ENCODE peak calls at places on chromosomes 16 and 17, in seven cellular contexts. U is PC-9; I is CD8-positive, alpha-beta T cell; B is psoas muscle; W is endodermal cell; V is uterus; D is cardiac muscle cell. F is an unnamed sample.

GRCh38 chr16:30992931-30993816 is 8.2 kb downstream of the HSD3B7 start:
- DNase-seq in U (peak), I (no peak), B (no peak), W (no peak), V (no peak), D (no peak), F (no peak)

GRCh38 chr17:13646411-13646810 is 44.7 kb upstream of the HS3ST3A1 start:
- DNase-seq in U (no peak), I (no peak), B (no peak), W (no peak), V (no peak), D (no peak), F (no peak)

GRCh38 chr17:28404812-28405570 is 1.0 kb downstream of the SLC46A1 start:
- DNase-seq in U (peak), I (no peak), B (no peak), W (peak), V (no peak), D (no peak), F (no peak)

GRCh38 chr17:83041305-83041704 is 38.1 kb upstream of the METRNL start:
- DNase-seq in U (no peak), I (no peak), B (no peak), W (peak), V (no peak), D (no peak), F (peak)

GRCh38 chr17:45018514-45019176 is 32.8 kb downstream of the DCAKD start:
- DNase-seq in U (no peak), I (no peak), B (no peak), W (peak), V (no peak), D (peak), F (no peak)

GRCh38 chr16:27239906-27240655 is 28.5 kb downstream of the NSMCE1 start:
- DNase-seq in U (no peak), I (no peak), B (no peak), W (no peak), V (peak), D (no peak), F (peak)

GRCh38 chr17:32940706-32941390 is 12.9 kb downstream of the TMEM98 start:
- DNase-seq in U (no peak), I (no peak), B (no peak), W (peak), V (no peak), D (no peak), F (no peak)

GRCh38 chr17:82901836-82902235 is 62.0 kb upstream of the ZNF750 start:
- DNase-seq in U (no peak), I (no peak), B (no peak), W (no peak), V (no peak), D (no peak), F (no peak)

GRCh38 chr17:58595194-58595792 is 80.9 kb upstream of the MTMR4 start:
- DNase-seq in U (no peak), I (no peak), B (no peak), W (peak), V (no peak), D (no peak), F (no peak)

GRCh38 chr17:57294075-57294474 is 37.8 kb downstream of the MSI2 start:
- DNase-seq in U (peak), I (no peak), B (no peak), W (peak), V (no peak), D (no peak), F (no peak)

GRCh38 chr16:22126037-22126558 is 33.8 kb downstream of the VWA3A start:
- DNase-seq in U (no peak), I (no peak), B (no peak), W (no peak), V (no peak), D (peak), F (no peak)

GRCh38 chr16:85978291-85978775 is 79.4 kb downstream of the IRF8 start:
- DNase-seq in U (no peak), I (no peak), B (no peak), W (no peak), V (no peak), D (peak), F (no peak)

GRCh38 chr17:76623271-76624146 is 20.0 kb downstream of the ST6GALNAC1 start:
- DNase-seq in U (no peak), I (peak), B (peak), W (peak), V (peak), D (peak), F (no peak)

GRCh38 chr17:49022391-49022941 is 25.3 kb downstream of the IGF2BP1 start:
- DNase-seq in U (no peak), I (no peak), B (no peak), W (peak), V (no peak), D (peak), F (no peak)

GRCh38 chr17:40648326-40648968 is 829 bp upstream of the SMARCE1 start:
- DNase-seq in U (no peak), I (no peak), B (no peak), W (peak), V (no peak), D (no peak), F (peak)

GRCh38 chr17:6471531-6472465 is 27.5 kb downstream of the PIMREG start:
- DNase-seq in U (peak), I (no peak), B (no peak), W (peak), V (no peak), D (peak), F (no peak)

GRCh38 chr17:78935419-78936323 is 10.5 kb upstream of the TIMP2 start:
- DNase-seq in U (no peak), I (no peak), B (peak), W (no peak), V (peak), D (peak), F (peak)

GRCh38 chr16:29815032-29815721 is 775 bp upstream of the PAGR1 start:
- DNase-seq in U (no peak), I (no peak), B (peak), W (peak), V (peak), D (peak), F (peak)

GRCh38 chr16:29818082-29818481 is 2.1 kb downstream of the PAGR1 start:
- DNase-seq in U (no peak), I (no peak), B (no peak), W (no peak), V (no peak), D (no peak), F (peak)

GRCh38 chr16:29815793-29816693 is at the start of gene PAGR1:
- DNase-seq in U (peak), I (peak), B (peak), W (peak), V (peak), D (peak), F (peak)

GRCh38 chr16:29814592-29814991 is 1.4 kb upstream of the PAGR1 start:
- DNase-seq in U (no peak), I (no peak), B (no peak), W (no peak), V (no peak), D (no peak), F (no peak)

DNA sequence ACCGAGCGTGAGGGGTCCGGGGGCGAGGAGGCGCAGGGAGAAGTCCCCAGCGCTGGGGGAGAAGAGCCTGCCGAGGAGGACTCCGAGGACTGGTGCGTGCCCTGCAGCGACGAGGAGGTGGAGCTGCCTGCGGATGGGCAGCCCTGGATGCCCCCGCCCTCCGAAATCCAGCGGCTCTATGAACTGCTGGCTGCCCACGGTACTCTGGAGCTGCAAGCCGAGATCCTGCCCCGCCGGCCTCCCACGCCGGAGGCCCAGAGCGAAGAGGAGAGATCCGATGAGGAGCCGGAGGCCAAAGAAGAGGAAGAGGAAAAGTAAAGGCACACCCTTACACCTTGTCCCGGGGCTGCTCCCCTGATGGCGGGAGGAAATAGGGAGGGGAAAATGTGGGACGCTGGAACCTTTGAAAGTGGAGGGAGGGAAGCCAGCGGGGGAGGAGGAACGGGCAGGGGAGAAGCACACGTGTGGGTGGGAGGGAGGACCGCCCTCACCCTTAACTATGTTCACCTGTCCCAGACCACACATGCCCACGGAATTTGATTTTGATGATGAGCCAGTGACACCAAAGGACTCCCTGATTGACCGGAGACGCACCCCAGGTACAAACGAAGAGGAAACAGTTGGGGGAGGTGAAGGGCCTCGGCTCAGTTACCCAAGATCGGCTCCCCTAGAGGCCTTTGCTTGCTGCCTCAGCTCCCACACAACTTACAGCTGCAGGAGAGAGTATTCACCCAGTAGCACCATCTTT is 916 bp downstream of the PAGR1 start:
- DNase-seq in U (peak), I (peak), B (peak), W (peak), V (peak), D (peak), F (peak)
- TF ChIP-seq CTCF in U (no peak), I (no peak), B (no peak), W (peak), V (no peak), D (no peak), F (no peak)

GRCh38 chr16:14042706-14043105 is 28.4 kb upstream of the MRTFB start:
- DNase-seq in U (no peak), I (no peak), B (no peak), W (peak), V (peak), D (peak), F (no peak)
- H3K27ac ChIP-seq in U (no peak), I (no peak), B (peak), W (peak), V (peak), D (no peak), F (peak)

DNA sequence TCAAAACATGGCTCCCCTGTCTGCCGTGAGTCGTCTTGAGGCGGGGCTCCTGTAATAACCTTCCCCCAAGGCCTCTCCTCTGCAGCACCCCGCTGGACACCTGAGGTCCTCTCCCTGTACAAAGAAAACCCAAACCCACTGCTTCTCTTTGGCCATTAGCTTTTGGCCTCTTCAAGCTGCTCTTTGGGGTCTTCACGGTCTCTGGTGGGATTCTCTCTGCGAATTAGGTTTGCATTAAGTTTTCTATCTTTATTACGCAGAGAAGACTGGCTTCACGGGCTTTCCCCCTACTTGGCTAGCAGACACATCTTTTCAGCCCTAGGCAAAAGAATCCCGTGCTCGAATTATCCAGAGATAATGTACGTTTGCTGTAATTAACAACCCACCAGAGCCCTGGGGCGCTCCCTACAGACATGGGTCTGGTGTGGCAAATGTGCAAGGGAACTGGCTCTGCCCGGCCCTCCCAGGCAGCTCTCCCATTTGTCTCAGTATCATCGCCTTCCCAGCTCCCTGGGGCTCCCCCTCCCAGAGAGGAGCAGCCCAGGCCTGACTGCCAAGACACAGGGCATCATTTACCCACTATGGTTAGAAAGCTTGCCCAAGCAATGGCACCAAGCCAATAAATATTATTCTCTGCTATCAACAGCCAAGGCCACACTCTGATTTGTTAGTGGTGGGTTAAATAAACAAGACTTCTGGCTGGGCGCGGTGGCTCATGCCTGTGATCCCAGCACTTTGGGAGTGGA is 24.7 kb upstream of the KLHDC4 start:
- DNase-seq in U (peak), I (no peak), B (peak), W (no peak), V (no peak), D (no peak), F (no peak)
- TF ChIP-seq CTCF in U (no peak), I (no peak), B (no peak), W (no peak), V (no peak), D (no peak), F (no peak)

GRCh38 chr17:69350911-69351310 is 24.0 kb upstream of the ABCA5 start:
- DNase-seq in U (no peak), I (no peak), B (no peak), W (no peak), V (no peak), D (no peak), F (no peak)
- H3K27ac ChIP-seq in U (no peak), I (no peak), B (peak), W (no peak), V (no peak), D (no peak), F (no peak)

GRCh38 chr16:24009060-24009459 is 173.3 kb downstream of the PRKCB start:
- DNase-seq in U (no peak), I (no peak), B (no peak), W (no peak), V (no peak), D (no peak), F (no peak)

GRCh38 chr16:24013054-24013636 is 177.4 kb downstream of the PRKCB start:
- DNase-seq in U (no peak), I (no peak), B (no peak), W (no peak), V (no peak), D (no peak), F (no peak)

GRCh38 chr16:24009955-24010354 is 174.2 kb downstream of the PRKCB start:
- DNase-seq in U (no peak), I (no peak), B (no peak), W (no peak), V (no peak), D (no peak), F (no peak)

GRCh38 chr16:24011237-24011636 is 175.5 kb downstream of the PRKCB start:
- DNase-seq in U (no peak), I (no peak), B (no peak), W (no peak), V (no peak), D (no peak), F (no peak)

GRCh38 chr16:24010440-24011089 is 174.8 kb downstream of the PRKCB start:
- DNase-seq in U (no peak), I (peak), B (peak), W (peak), V (peak), D (peak), F (no peak)
- TF ChIP-seq CTCF in U (peak), I (peak), B (peak), W (peak), V (peak), D (peak), F (peak)

DNA sequence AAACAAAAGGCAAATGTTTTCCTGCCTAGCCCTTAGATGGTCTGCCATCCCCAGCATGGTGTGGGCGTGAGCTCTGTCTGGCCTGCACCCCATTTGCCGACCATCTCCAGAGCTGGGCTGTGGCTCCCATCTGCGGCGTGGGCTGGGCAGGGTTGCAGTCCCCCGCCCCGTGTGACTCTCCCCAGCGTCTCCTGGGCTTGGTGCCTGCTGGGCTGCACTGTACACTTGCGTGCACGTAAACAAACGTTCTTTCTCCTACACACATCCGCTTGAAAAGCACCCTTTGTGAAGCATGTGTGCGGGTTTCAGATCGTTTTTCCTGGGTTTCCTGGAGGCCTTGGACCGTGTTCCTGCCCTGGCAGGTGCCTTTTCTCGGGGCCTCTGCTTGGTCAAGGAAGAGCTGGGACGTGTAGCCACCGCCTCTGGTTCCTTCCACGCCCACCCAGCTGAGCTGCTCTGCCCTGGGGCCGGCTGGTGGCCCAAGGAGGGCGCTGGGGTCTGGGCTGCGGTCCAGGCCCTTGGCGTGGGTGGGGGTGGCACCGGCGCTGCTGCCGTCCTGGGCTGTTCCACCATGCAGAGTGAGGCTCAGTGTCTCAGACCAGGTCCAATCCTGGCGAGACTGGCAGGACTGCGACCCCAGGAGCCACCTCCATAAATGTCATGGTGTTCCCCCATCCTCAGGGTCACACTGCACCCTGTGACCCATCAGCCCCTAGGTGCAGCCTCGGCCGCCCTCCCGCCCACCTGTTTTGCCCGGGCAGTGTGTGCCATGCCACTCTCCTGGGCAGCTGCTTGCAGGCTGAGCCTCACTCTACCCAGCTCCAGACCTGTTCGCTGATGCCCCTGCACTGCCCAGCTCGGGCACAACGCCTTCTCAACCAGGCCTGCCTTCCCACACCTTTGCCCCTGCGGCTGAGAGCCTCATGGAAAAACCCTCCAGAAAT is 9.9 kb upstream of the BAIAP3 start:
- DNase-seq in U (no peak), I (no peak), B (no peak), W (no peak), V (no peak), D (no peak), F (no peak)
- H3K27ac ChIP-seq in U (no peak), I (no peak), B (no peak), W (no peak), V (no peak), D (no peak), F (no peak)

DNA sequence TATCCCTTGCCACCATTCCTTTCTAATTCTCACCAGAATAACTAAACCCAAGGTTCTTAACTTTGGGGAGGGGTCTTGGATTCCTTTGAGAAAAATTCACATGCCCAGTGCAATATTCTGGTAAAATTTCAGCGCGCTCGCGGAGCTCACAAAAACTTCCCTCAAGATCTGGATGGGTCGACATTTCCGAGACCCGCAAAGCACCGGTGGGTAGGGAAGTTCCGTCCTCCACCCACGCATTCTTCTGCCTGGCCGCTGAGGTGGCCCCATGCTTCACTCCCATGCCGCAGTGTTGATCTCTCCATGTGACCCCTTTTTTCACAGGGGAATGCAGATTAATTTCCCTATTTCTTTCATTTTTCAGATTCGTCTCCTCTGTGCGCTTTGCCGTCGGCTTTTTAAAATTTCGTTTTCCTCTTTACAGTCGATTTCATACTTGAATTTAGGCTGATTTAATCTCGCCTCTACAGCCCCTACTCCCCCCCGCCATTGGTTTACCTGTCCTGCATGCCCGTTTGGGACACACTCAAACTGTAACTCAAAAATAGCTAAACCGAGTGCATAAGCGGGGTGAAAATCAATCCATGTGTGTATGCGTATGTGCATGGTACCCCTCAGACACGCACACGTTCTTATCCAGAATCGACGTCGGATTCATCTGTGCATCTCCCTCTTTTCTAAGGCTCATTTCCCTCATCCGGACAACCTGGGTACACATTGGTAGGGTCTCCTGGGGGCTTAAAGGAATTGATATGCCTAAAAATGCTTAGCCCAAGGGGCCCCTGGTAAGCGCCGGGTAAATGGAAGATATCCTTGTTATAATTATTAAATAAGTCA is 1.4 kb upstream of the SP6 start:
- DNase-seq in U (no peak), I (no peak), B (no peak), W (no peak), V (no peak), D (no peak), F (no peak)
- TF ChIP-seq CTCF in U (no peak), I (no peak), B (no peak), W (no peak), V (no peak), D (no peak), F (no peak)

GRCh38 chr17:63549946-63550815 is at the start of gene DCAF7:
- DNase-seq in U (peak), I (peak), B (peak), W (peak), V (peak), D (peak), F (peak)
- H3K27ac ChIP-seq in U (peak), I (peak), B (peak), W (peak), V (peak), D (peak), F (peak)